ENCODE peak calls at places on chromosomes 11 and 22, in eight cellular contexts. A, I, E, P, Q, N, K and D are unnamed samples.
A peak's percentile ranks its signal among the peaks of the same experiment; 100 is the strongest.

GRCh38 chr11:35145249-35145648 is 6.3 kb downstream of the CD44 start:
- DNase-seq in I (no peak), E (no peak), K (no peak), A (no peak), P (peak; percentile 74), N (peak; percentile 30), Q (no peak), D (no peak)

GRCh38 chr11:2542406-2542805 is 97.6 kb downstream of the KCNQ1 start:
- DNase-seq in I (no peak), P (no peak), N (no peak), K (no peak), Q (no peak), A (no peak), E (no peak), D (no peak)

GRCh38 chr11:2203440-2204259 is 32.0 kb upstream of the TH start:
- DNase-seq in A (no peak), P (no peak), E (no peak), I (peak; percentile 7), K (no peak), Q (peak; percentile 28), N (no peak), D (no peak)

GRCh38 chr11:64141081-64141783 is 24.7 kb downstream of the MACROD1 start:
- DNase-seq in I (no peak), A (no peak), N (no peak), K (no peak), Q (peak; percentile 71), E (no peak), P (no peak), D (no peak)

GRCh38 chr22:24543068-24543675 is 11.8 kb downstream of the GUCD1 start:
- DNase-seq in N (no peak), A (no peak), Q (no peak), K (no peak), P (no peak), I (no peak), E (no peak), D (no peak)

GRCh38 chr11:117230286-117230961 is 1.4 kb downstream of the PCSK7 start:
- DNase-seq in E (no peak), Q (no peak), I (no peak), A (no peak), K (no peak), N (no peak), P (peak; percentile 48), D (no peak)

GRCh38 chr11:103794262-103794661 is 242.2 kb upstream of the DDI1 start:
- DNase-seq in P (no peak), A (no peak), K (no peak), N (no peak), Q (no peak), I (no peak), E (no peak), D (no peak)

GRCh38 chr11:205221-206001 is 1.8 kb downstream of the BET1L start:
- DNase-seq in N (no peak), E (no peak), P (no peak), I (no peak), A (no peak), Q (no peak), K (no peak), D (no peak)

GRCh38 chr11:2797741-2798361 is 87.7 kb downstream of the CDKN1C start:
- DNase-seq in K (no peak), N (no peak), I (peak; percentile 7), E (no peak), A (no peak), P (no peak), Q (no peak), D (no peak)

GRCh38 chr22:32475428-32476010 is 908 bp downstream of the FBXO7 start:
- DNase-seq in Q (peak; percentile 23), I (no peak), E (no peak), P (peak; percentile 67), K (peak; percentile 83), N (no peak), A (no peak), D (peak; percentile 8)

GRCh38 chr22:39966522-39966921 is 6.3 kb downstream of the TMA7B start:
- DNase-seq in E (no peak), I (no peak), P (no peak), K (no peak), A (no peak), N (no peak), Q (no peak), D (no peak)

GRCh38 chr11:93821617-93822016 is 28.8 kb downstream of the VSTM5 start:
- DNase-seq in I (no peak), A (no peak), E (no peak), K (no peak), P (no peak), Q (no peak), N (no peak), D (no peak)

GRCh38 chr11:113181094-113181493 is 133.3 kb upstream of the TTC12 start:
- DNase-seq in K (no peak), Q (no peak), I (no peak), E (no peak), P (no peak), A (no peak), N (no peak), D (no peak)

GRCh38 chr11:113188433-113188834 is 125.9 kb upstream of the TTC12 start:
- DNase-seq in E (no peak), Q (no peak), I (no peak), A (no peak), P (peak; percentile 7), K (no peak), N (no peak), D (no peak)

GRCh38 chr11:113182288-113182687 is 132.1 kb upstream of the TTC12 start:
- DNase-seq in Q (no peak), I (no peak), N (no peak), A (no peak), K (no peak), E (no peak), P (peak; percentile 6), D (no peak)

GRCh38 chr11:113179181-113179701 is 135.1 kb upstream of the TTC12 start:
- DNase-seq in E (no peak), I (no peak), Q (no peak), N (no peak), A (no peak), K (no peak), P (no peak), D (no peak)

DNA sequence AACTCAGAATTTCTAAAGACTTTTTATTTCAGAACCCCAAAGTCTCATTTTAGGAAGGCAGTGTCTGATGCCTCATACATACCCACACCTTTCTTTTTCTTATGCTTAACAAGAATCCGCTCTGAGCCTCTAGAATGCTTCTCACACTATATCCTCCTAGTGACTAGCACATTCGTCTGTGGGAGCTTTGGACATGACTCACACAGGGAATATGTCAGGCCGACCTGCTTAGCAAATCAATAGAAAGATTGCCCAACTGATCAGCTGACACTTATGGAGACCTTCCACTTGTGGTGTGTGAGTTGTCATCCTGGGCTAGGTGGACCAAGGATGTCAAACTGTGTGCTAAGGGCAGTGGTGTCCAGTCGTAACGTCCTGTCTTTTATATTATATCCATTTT is 129.9 kb upstream of the TTC12 start:
- DNase-seq in E (no peak), Q (no peak), A (no peak), P (peak; percentile 33), K (no peak), N (no peak), I (no peak), D (no peak)
- TF ChIP-seq MAX in E (no peak), Q (no peak), A (no peak), P (no peak), K (no peak), N (no peak), I (no peak), D (no peak)

GRCh38 chr11:15819679-15820286 is 536.6 kb downstream of the SOX6 start:
- DNase-seq in K (peak; percentile 61), Q (no peak), E (peak; percentile 41), P (peak; percentile 49), N (peak; percentile 59), A (peak; percentile 25), I (peak; percentile 77), D (peak; percentile 29)
- TF ChIP-seq MAX in K (no peak), Q (no peak), E (no peak), P (no peak), N (no peak), A (no peak), I (no peak), D (no peak)

DNA sequence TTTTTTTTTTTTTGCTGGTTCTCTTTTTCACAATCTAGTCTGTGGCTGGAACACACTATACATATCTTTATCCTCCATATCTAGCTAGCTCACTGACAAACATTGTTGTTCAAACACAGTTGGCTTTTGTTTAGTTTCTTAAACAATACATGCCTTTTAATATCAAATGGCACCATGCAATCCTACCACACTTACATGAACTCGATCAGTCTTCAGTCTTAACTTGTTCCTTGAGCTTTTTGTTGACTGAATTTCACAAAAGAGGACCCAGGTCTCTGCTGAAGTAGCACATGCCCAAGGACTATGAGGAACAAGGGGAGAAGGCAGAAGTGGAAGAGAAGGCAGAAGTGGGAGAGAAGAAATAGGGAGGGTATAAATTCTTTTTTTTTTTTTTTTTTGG is 25.5 kb downstream of the TMEM123 start:
- DNase-seq in Q (no peak), K (no peak), E (no peak), I (no peak), A (no peak), N (no peak), P (no peak), D (no peak)
- TF ChIP-seq MAX in Q (no peak), K (no peak), E (no peak), I (no peak), A (no peak), N (no peak), P (no peak), D (no peak)

GRCh38 chr22:46598737-46599424 is 21.3 kb upstream of the GRAMD4 start:
- DNase-seq in E (no peak), Q (no peak), N (no peak), P (peak; percentile 91), K (no peak), A (no peak), I (no peak), D (no peak)
- TF ChIP-seq MAX in E (no peak), Q (no peak), N (no peak), P (peak; percentile 44), K (no peak), A (no peak), I (no peak), D (no peak)